ENCODE peak calls at places on chromosomes 16 and 17, in seven cellular contexts. M is adrenal gland, Z is MM.1S, Y is cardiac muscle cell, A is OCI-LY7, L is A549, O is left lung. H is an unnamed sample.

GRCh38 chr16:31711344-31711845 is 162.2 kb upstream of the ZNF267 start:
- DNase-seq in M (no peak), Z (no peak), Y (no peak), A (no peak), L (no peak), O (no peak), H (no peak)

GRCh38 chr17:37067555-37068111 is 118.9 kb downstream of the AATF start:
- DNase-seq in M (peak), Z (no peak), Y (peak), A (no peak), L (peak), O (no peak), H (peak)

GRCh38 chr17:81648013-81648706 is 8.2 kb downstream of the PDE6G start:
- DNase-seq in M (no peak), Z (no peak), Y (no peak), A (no peak), L (no peak), O (peak), H (no peak)

GRCh38 chr16:67277999-67278772 is 1.1 kb upstream of the PLEKHG4 start:
- DNase-seq in M (peak), Z (peak), Y (peak), A (no peak), L (peak), O (no peak), H (no peak)

GRCh38 chr16:73025111-73025505 is 22.8 kb downstream of the ZFHX3 start:
- DNase-seq in M (peak), Z (no peak), Y (peak), A (no peak), L (no peak), O (no peak), H (no peak)

GRCh38 chr17:72693956-72694355 is 398.5 kb downstream of the SLC39A11 start:
- DNase-seq in M (no peak), Z (no peak), Y (no peak), A (no peak), L (no peak), O (no peak), H (no peak)

GRCh38 chr16:29913514-29913913 is 12.5 kb downstream of the KCTD13 start:
- DNase-seq in M (no peak), Z (no peak), Y (no peak), A (no peak), L (no peak), O (no peak), H (no peak)

GRCh38 chr17:30921544-30922196 is at the start of gene ADAP2:
- DNase-seq in M (peak), Z (peak), Y (peak), A (peak), L (peak), O (peak), H (no peak)

GRCh38 chr16:80684136-80684765 is 120.1 kb downstream of the CDYL2 start:
- DNase-seq in M (no peak), Z (no peak), Y (no peak), A (no peak), L (no peak), O (no peak), H (no peak)

GRCh38 chr17:65595071-65595655 is 33.7 kb upstream of the AXIN2 start:
- DNase-seq in M (no peak), Z (no peak), Y (no peak), A (no peak), L (peak), O (no peak), H (no peak)

GRCh38 chr17:27765353-27765752 is 35.0 kb downstream of the NOS2 start:
- DNase-seq in M (no peak), Z (no peak), Y (no peak), A (no peak), L (no peak), O (peak), H (no peak)

GRCh38 chr17:38693700-38694329 is 11.3 kb upstream of the MLLT6 start:
- DNase-seq in M (peak), Z (no peak), Y (peak), A (no peak), L (no peak), O (no peak), H (no peak)

GRCh38 chr16:11005611-11005975 is 61.2 kb downstream of the CLEC16A start:
- DNase-seq in M (no peak), Z (no peak), Y (peak), A (no peak), L (no peak), O (no peak), H (no peak)

GRCh38 chr17:59221159-59221847 is 992 bp downstream of the GDPD1 start:
- DNase-seq in M (no peak), Z (peak), Y (no peak), A (no peak), L (no peak), O (peak), H (no peak)
- H3K27ac ChIP-seq in M (peak), Z (peak), Y (peak), A (peak), L (peak), O (peak), H (no peak)

GRCh38 chr17:75490953-75491649 is 24.2 kb downstream of the CASKIN2 start:
- DNase-seq in M (no peak), Z (no peak), Y (no peak), A (no peak), L (no peak), O (peak), H (no peak)
- H3K27ac ChIP-seq in M (peak), Z (no peak), Y (no peak), A (no peak), L (no peak), O (peak), H (no peak)

GRCh38 chr17:32940706-32941390 is 12.9 kb downstream of the TMEM98 start:
- DNase-seq in M (no peak), Z (peak), Y (no peak), A (no peak), L (no peak), O (no peak), H (no peak)

GRCh38 chr17:32944248-32945020 is 16.5 kb downstream of the TMEM98 start:
- DNase-seq in M (no peak), Z (no peak), Y (no peak), A (no peak), L (no peak), O (no peak), H (no peak)

GRCh38 chr17:32943206-32943605 is 15.3 kb downstream of the TMEM98 start:
- DNase-seq in M (no peak), Z (no peak), Y (peak), A (no peak), L (no peak), O (no peak), H (no peak)

GRCh38 chr17:32943647-32944191 is 15.8 kb downstream of the TMEM98 start:
- DNase-seq in M (peak), Z (no peak), Y (peak), A (no peak), L (no peak), O (no peak), H (no peak)

GRCh38 chr17:32941419-32942032 is 13.6 kb downstream of the TMEM98 start:
- DNase-seq in M (no peak), Z (peak), Y (no peak), A (no peak), L (no peak), O (no peak), H (no peak)
- H3K27ac ChIP-seq in M (no peak), Z (peak), Y (peak), A (no peak), L (no peak), O (no peak), H (no peak)

DNA sequence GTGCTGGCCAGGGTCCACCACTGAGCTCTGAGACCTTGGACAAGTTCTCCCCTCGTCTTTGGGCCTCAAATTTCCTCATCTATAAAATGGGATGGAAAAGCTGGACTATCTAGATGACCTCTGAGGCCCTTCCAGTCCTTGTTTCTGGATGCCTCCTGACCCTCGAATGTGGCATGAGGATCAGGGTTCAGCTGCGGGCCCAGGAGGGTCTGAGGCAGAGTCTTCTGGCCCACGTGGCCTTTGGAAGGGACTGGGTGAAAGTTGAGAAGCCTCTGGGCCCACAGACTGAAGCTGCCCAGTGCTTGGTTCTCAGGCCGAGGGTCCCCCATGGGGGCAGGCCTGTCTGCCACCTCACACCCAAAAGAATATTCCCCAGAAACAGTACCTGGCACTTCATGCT is 16.9 kb upstream of the MRPS23 start:
- DNase-seq in M (no peak), Z (no peak), Y (no peak), A (no peak), L (no peak), O (no peak), H (no peak)
- H3K27ac ChIP-seq in M (peak), Z (no peak), Y (no peak), A (no peak), L (peak), O (no peak), H (no peak)

GRCh38 chr17:74179576-74179975 is 23.9 kb upstream of the RPL38 start:
- DNase-seq in M (no peak), Z (no peak), Y (no peak), A (no peak), L (no peak), O (no peak), H (no peak)

GRCh38 chr17:74183411-74183810 is 20.1 kb upstream of the RPL38 start:
- DNase-seq in M (no peak), Z (no peak), Y (no peak), A (no peak), L (no peak), O (no peak), H (no peak)

GRCh38 chr17:74182041-74182783 is 21.3 kb upstream of the RPL38 start:
- DNase-seq in M (no peak), Z (no peak), Y (no peak), A (no peak), L (no peak), O (no peak), H (no peak)

GRCh38 chr17:74180336-74180735 is 23.1 kb upstream of the RPL38 start:
- DNase-seq in M (no peak), Z (no peak), Y (no peak), A (no peak), L (no peak), O (no peak), H (no peak)

GRCh38 chr17:74181341-74181740 is 22.1 kb upstream of the RPL38 start:
- DNase-seq in M (no peak), Z (no peak), Y (no peak), A (no peak), L (no peak), O (no peak), H (no peak)
- H3K27ac ChIP-seq in M (no peak), Z (no peak), Y (no peak), A (no peak), L (no peak), O (no peak), H (no peak)

DNA sequence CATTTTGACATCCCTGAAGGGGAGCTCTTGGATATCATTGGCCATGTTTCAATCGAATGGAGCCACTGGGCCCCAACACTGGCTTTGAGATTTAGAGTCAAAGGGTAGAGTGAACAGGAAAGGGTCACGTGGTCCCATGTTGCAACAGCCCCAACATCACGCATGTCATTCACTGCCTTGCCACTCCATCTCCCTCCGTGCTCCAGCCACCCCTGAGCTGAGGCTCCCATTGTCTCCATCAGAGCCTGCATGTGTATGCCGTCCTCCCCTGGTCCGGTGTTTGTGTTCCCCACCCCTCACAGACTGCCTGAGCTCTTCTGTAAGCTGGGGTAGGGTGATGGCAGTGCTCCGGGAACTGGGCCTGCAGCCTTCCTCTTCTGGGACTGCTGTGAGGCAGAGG is 12.1 kb downstream of the NFE2L1 start:
- DNase-seq in M (peak), Z (no peak), Y (no peak), A (no peak), L (no peak), O (no peak), H (no peak)
- H3K27ac ChIP-seq in M (peak), Z (no peak), Y (no peak), A (no peak), L (no peak), O (no peak), H (peak)

DNA sequence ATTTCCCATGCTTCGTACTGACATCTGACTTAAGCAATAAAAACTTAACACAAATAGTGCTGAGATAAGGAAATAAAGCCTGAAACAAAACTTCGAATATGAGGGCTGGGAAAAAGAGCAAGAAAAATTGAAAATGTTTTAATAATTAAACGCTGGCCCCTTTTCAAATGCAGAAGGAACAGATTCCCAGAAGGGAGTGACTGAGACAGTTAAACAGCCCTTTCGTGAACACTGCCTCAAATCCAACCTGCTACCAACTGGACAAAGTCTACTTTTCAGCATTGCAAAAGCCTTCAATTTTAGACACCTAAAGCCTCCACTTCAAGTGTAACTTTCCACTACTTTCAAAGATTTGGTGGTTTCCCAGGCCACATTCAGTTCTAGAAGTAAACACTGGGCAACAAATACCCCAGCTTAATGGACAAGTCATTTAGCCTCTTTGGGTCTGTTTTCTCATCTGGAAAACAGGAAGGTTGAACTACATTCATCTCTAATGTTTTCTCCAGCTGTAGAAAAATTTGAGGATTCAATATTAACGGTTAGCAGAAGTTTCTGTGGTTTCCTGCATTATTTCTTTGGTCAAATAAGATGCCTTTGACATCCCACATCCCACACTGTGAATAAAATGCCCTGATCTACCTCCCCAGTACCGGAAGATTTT is 11.8 kb downstream of the RFFL start:
- DNase-seq in M (no peak), Z (peak), Y (no peak), A (no peak), L (no peak), O (no peak), H (no peak)
- H3K27ac ChIP-seq in M (peak), Z (peak), Y (no peak), A (no peak), L (peak), O (peak), H (peak)